ENCODE peak calls at places on chromosome 5, in four cellular contexts. K is Panc1, C is foreskin keratinocyte, B is lower lobe of right lung. Y is an unnamed sample.

GRCh38 chr5:173331287-173331686 is 3.1 kb upstream of the STC2 start:
- DNase-seq in C (no peak), B (no peak), K (no peak), Y (no peak)

GRCh38 chr5:138077064-138077696 is 6.7 kb upstream of the WNT8A start:
- DNase-seq in K (peak), C (peak), B (peak), Y (peak)

GRCh38 chr5:127648997-127649550 is at the start of gene CTXN3:
- DNase-seq in C (peak), B (no peak), K (no peak), Y (no peak)

GRCh38 chr5:59972043-59972442 is 78.5 kb upstream of the PDE4D start:
- DNase-seq in C (no peak), B (no peak), K (no peak), Y (no peak)

GRCh38 chr5:73338201-73339126 is 110.1 kb downstream of the FOXD1 start:
- DNase-seq in K (no peak), C (no peak), B (no peak), Y (peak)

GRCh38 chr5:54455413-54456157 is at the start of gene HSPB3:
- DNase-seq in B (no peak), C (peak), K (no peak), Y (peak)

GRCh38 chr5:154966081-154966841 is 25.4 kb downstream of the MRPL22 start:
- DNase-seq in B (no peak), K (no peak), C (no peak), Y (no peak)

GRCh38 chr5:112895682-112896081 is 26.3 kb downstream of the REEP5 start:
- DNase-seq in B (no peak), K (no peak), C (no peak), Y (no peak)

GRCh38 chr5:176541338-176542134 is 4.3 kb upstream of the RNF44 start:
- DNase-seq in C (peak), K (no peak), B (peak), Y (no peak)

GRCh38 chr5:176545388-176545736 is 3.8 kb upstream of the CDHR2 start:
- DNase-seq in C (no peak), B (no peak), K (no peak), Y (no peak)

GRCh38 chr5:176542596-176543427 is 5.6 kb upstream of the RNF44 start:
- DNase-seq in B (no peak), C (no peak), K (no peak), Y (no peak)

GRCh38 chr5:176542135-176542595 is 5.0 kb upstream of the RNF44 start:
- DNase-seq in C (no peak), B (no peak), K (no peak), Y (no peak)

GRCh38 chr5:176543428-176544182 is 5.5 kb upstream of the CDHR2 start:
- DNase-seq in K (no peak), B (peak), C (peak), Y (peak)
- TF ChIP-seq CTCF in K (no peak), B (no peak), C (no peak), Y (no peak)

DNA sequence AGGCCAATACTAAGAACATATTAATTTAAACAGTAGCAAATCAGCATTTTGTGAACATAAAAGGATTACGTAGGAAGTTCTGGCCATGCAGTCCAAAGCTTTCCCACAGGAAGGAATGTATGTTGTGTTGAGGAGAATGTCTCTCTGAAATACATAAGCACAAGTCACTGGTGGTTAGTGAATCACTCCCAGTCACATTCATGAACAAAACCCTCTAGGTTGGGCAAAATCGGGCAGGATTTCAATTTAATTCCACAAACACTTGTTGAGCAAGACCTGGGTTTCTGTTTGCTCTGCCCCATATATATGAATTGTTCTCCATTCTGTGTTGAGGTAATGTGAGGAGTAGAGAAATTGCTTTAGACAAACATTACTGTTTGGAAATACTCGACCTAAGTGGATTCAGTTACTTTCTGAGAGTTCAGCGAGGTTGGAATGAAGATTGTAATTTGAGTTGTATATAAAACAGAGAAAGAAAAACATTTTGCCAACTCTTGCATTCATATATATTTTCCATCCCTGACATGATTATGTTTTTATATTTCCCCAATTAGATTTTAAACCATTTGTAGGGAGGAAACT is 127.6 kb upstream of the RPS23 start:
- DNase-seq in K (no peak), B (no peak), C (peak), Y (peak)
- TF ChIP-seq CTCF in K (no peak), B (no peak), C (peak), Y (no peak)

DNA sequence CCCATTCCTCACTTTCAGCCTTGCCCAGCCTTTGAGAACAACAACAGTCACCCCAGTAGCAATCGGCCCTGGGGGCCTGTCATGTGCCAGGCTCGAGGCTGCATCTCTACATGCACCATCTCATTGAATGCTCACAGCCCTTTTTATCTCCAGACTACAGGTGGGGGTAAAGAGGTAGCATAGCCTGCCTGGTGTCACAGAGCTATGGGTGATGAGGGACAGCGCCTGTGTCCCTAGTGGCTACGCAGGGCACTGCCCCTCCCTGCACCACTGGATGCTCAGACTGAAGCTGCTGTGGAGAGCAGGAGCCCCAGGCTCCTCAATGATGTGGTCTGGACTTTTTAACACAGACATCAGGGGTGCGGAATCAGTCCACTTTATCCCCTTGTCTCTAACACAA is 2.8 kb downstream of the CAMK2A start:
- DNase-seq in B (no peak), K (no peak), C (no peak), Y (no peak)
- TF ChIP-seq CTCF in B (no peak), K (no peak), C (peak), Y (peak)

GRCh38 chr5:146451411-146451810 is 4.3 kb downstream of the TCERG1 start:
- DNase-seq in C (no peak), B (no peak), K (no peak), Y (no peak)
- TF ChIP-seq CTCF in C (peak), B (no peak), K (peak), Y (peak)

GRCh38 chr5:12707560-12707959 is 803.3 kb upstream of the CTNND2 start:
- DNase-seq in K (no peak), B (no peak), C (no peak), Y (no peak)

GRCh38 chr5:12703254-12703653 is 799.0 kb upstream of the CTNND2 start:
- DNase-seq in C (no peak), K (no peak), B (no peak), Y (no peak)

GRCh38 chr5:12704955-12705354 is 800.7 kb upstream of the CTNND2 start:
- DNase-seq in K (no peak), B (no peak), C (no peak), Y (no peak)
- TF ChIP-seq CTCF in K (no peak), B (no peak), C (peak), Y (no peak)

GRCh38 chr5:102418531-102418930 is 80.3 kb downstream of the SLCO6A1 start:
- DNase-seq in B (no peak), K (no peak), C (no peak), Y (no peak)

DNA sequence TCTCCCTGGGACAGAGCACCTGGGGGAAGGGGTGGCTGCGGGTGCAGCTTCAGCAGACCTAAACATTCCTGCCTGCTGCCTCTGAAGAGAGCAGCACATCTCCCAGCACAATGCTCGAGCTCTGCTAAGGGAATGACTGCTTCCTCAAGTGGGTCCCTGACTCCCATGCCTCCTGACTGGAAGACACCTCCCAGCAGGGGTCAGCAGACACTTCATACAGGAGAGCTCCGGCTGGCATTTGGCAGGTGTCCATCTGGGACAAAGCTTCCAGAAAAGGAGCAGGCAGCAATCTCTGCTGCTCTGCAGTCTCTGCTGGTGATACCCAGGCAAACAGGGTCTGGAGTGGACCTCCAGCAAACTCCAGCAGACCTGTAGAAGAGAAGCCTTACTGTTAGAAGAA is 77.2 kb downstream of the SLCO6A1 start:
- DNase-seq in B (no peak), C (no peak), K (no peak), Y (no peak)
- TF ChIP-seq CTCF in B (no peak), C (no peak), K (no peak), Y (no peak)

DNA sequence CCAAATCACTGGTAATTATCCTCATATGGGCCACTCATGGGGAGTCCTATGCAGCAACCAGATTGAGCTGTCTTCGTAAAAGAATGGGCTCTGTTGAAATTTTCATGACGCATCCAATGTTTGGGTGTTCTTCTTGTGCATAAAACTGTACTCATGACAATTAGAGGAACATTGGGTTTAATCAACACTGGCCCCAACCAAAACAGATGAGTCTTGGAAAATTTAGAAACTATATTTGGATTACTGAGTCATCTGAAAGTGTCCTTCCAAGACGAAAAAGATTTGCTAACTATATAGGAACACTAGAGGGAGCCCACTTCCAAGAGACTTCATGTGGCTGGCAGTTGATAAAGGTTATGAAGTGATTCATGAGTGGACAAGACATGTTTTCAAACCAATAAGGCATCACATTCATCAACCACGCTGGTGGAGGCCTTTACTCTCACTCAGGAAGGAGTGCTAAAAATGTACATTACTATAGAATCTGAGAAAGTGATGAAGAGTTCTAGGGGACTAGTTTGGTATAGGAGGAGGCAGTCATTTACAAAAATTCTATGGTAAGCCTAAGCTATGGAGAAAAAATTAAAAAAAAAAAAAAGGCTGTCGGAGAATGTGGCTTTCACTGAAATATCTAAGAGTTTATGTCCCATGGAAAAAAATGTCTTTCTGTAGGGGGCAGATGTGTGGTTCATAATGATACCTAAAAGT is 313.5 kb downstream of the PRDM9 start:
- DNase-seq in C (peak), K (no peak), B (no peak), Y (peak)
- TF ChIP-seq CTCF in C (peak), K (peak), B (peak), Y (no peak)

Y was measured in fibroblast of the aortic adventitia.